ENCODE peak calls at places on chromosomes 16 and 17, in seven cellular contexts. One of them, this sample, is unnamed.

GRCh38 chr17:80137131-80137530 is 9.8 kb downstream of the EIF4A3 start:
- DNase-seq in fibroblast of mammary gland: no peak
- DNase-seq in GM18507: no peak
- DNase-seq in mucosa of descending colon: no peak
- DNase-seq in GM03348: no peak
- DNase-seq in T-cell: no peak
- DNase-seq in substantia nigra: no peak
- DNase-seq in this sample: no peak

GRCh38 chr17:32111141-32111771 is 31.0 kb upstream of the RHOT1 start:
- DNase-seq in fibroblast of mammary gland: peak
- DNase-seq in GM18507: no peak
- DNase-seq in mucosa of descending colon: peak
- DNase-seq in GM03348: no peak
- DNase-seq in T-cell: peak
- DNase-seq in substantia nigra: peak
- DNase-seq in this sample: no peak

GRCh38 chr16:86775401-86775985 is 197.1 kb downstream of the FOXL1 start:
- DNase-seq in fibroblast of mammary gland: peak
- DNase-seq in GM18507: no peak
- DNase-seq in mucosa of descending colon: no peak
- DNase-seq in GM03348: no peak
- DNase-seq in T-cell: no peak
- DNase-seq in substantia nigra: no peak
- DNase-seq in this sample: no peak

GRCh38 chr17:7858487-7858832 is 657 bp downstream of the CYB5D1 start:
- DNase-seq in fibroblast of mammary gland: peak
- DNase-seq in GM18507: no peak
- DNase-seq in mucosa of descending colon: peak
- DNase-seq in GM03348: peak
- DNase-seq in T-cell: no peak
- DNase-seq in substantia nigra: no peak
- DNase-seq in this sample: peak

GRCh38 chr17:68353121-68353521 is 61.8 kb downstream of the ARSG start:
- DNase-seq in fibroblast of mammary gland: peak
- DNase-seq in GM18507: no peak
- DNase-seq in mucosa of descending colon: no peak
- DNase-seq in GM03348: no peak
- DNase-seq in T-cell: no peak
- DNase-seq in substantia nigra: no peak
- DNase-seq in this sample: no peak

GRCh38 chr17:9218068-9218635 is 196.8 kb downstream of the NTN1 start:
- DNase-seq in fibroblast of mammary gland: no peak
- DNase-seq in GM18507: no peak
- DNase-seq in mucosa of descending colon: no peak
- DNase-seq in GM03348: no peak
- DNase-seq in T-cell: no peak
- DNase-seq in substantia nigra: no peak
- DNase-seq in this sample: no peak

GRCh38 chr17:69557339-69557738 is 142.8 kb downstream of the MAP2K6 start:
- DNase-seq in fibroblast of mammary gland: no peak
- DNase-seq in GM18507: no peak
- DNase-seq in mucosa of descending colon: no peak
- DNase-seq in GM03348: no peak
- DNase-seq in T-cell: no peak
- DNase-seq in substantia nigra: no peak
- DNase-seq in this sample: no peak

GRCh38 chr16:66578596-66579531 is at the start of gene CMTM2:
- DNase-seq in fibroblast of mammary gland: no peak
- DNase-seq in GM18507: no peak
- DNase-seq in mucosa of descending colon: no peak
- DNase-seq in GM03348: peak
- DNase-seq in T-cell: peak
- DNase-seq in substantia nigra: no peak
- DNase-seq in this sample: peak

GRCh38 chr17:77380411-77381184 is 239.8 kb downstream of the SEC14L1 start:
- DNase-seq in fibroblast of mammary gland: no peak
- DNase-seq in GM18507: no peak
- DNase-seq in mucosa of descending colon: no peak
- DNase-seq in GM03348: no peak
- DNase-seq in T-cell: no peak
- DNase-seq in substantia nigra: no peak
- DNase-seq in this sample: no peak

GRCh38 chr16:3755249-3755648 is 37.9 kb upstream of the TRAP1 start:
- DNase-seq in fibroblast of mammary gland: no peak
- DNase-seq in GM18507: no peak
- DNase-seq in mucosa of descending colon: no peak
- DNase-seq in GM03348: no peak
- DNase-seq in T-cell: no peak
- DNase-seq in substantia nigra: no peak
- DNase-seq in this sample: no peak

GRCh38 chr17:36730095-36730808 is 128.9 kb downstream of the MRM1 start:
- DNase-seq in fibroblast of mammary gland: no peak
- DNase-seq in GM18507: no peak
- DNase-seq in mucosa of descending colon: no peak
- DNase-seq in GM03348: no peak
- DNase-seq in T-cell: no peak
- DNase-seq in substantia nigra: no peak
- DNase-seq in this sample: no peak

GRCh38 chr16:11597737-11598136 is 11.0 kb upstream of the LITAF start:
- DNase-seq in fibroblast of mammary gland: no peak
- DNase-seq in GM18507: no peak
- DNase-seq in mucosa of descending colon: no peak
- DNase-seq in GM03348: no peak
- DNase-seq in T-cell: no peak
- DNase-seq in substantia nigra: no peak
- DNase-seq in this sample: no peak

GRCh38 chr16:54116126-54116525 is 170.5 kb downstream of the IRX3 start:
- DNase-seq in fibroblast of mammary gland: no peak
- DNase-seq in GM18507: no peak
- DNase-seq in mucosa of descending colon: no peak
- DNase-seq in GM03348: no peak
- DNase-seq in T-cell: no peak
- DNase-seq in substantia nigra: no peak
- DNase-seq in this sample: no peak

GRCh38 chr16:610513-611381 is 20.0 kb upstream of the WFIKKN1 start:
- DNase-seq in fibroblast of mammary gland: peak
- DNase-seq in GM18507: peak
- DNase-seq in mucosa of descending colon: peak
- DNase-seq in GM03348: peak
- DNase-seq in T-cell: peak
- DNase-seq in substantia nigra: peak
- DNase-seq in this sample: peak

GRCh38 chr17:71437176-71437575 is 683.6 kb upstream of the SOX9 start:
- DNase-seq in fibroblast of mammary gland: no peak
- DNase-seq in GM18507: no peak
- DNase-seq in mucosa of descending colon: no peak
- DNase-seq in GM03348: no peak
- DNase-seq in T-cell: no peak
- DNase-seq in substantia nigra: no peak
- DNase-seq in this sample: no peak

GRCh38 chr17:17527534-17527933 is 31.3 kb upstream of the RASD1 start:
- DNase-seq in fibroblast of mammary gland: no peak
- DNase-seq in GM18507: no peak
- DNase-seq in mucosa of descending colon: no peak
- DNase-seq in GM03348: no peak
- DNase-seq in T-cell: no peak
- DNase-seq in substantia nigra: no peak
- DNase-seq in this sample: no peak

GRCh38 chr16:51549836-51550235 is 398.8 kb upstream of the SALL1 start:
- DNase-seq in fibroblast of mammary gland: no peak
- DNase-seq in GM18507: no peak
- DNase-seq in mucosa of descending colon: no peak
- DNase-seq in GM03348: no peak
- DNase-seq in T-cell: no peak
- DNase-seq in substantia nigra: no peak
- DNase-seq in this sample: peak

GRCh38 chr16:89026121-89026612 is 49.2 kb upstream of the CBFA2T3 start:
- DNase-seq in fibroblast of mammary gland: peak
- DNase-seq in GM18507: peak
- DNase-seq in mucosa of descending colon: no peak
- DNase-seq in GM03348: no peak
- DNase-seq in T-cell: peak
- DNase-seq in substantia nigra: no peak
- DNase-seq in this sample: no peak

GRCh38 chr16:3070608-3071111 is 5.2 kb downstream of the IL32 start:
- DNase-seq in fibroblast of mammary gland: no peak
- DNase-seq in GM18507: no peak
- DNase-seq in mucosa of descending colon: no peak
- DNase-seq in GM03348: no peak
- DNase-seq in T-cell: no peak
- DNase-seq in substantia nigra: no peak
- DNase-seq in this sample: no peak

GRCh38 chr17:71902931-71903506 is 217.8 kb upstream of the SOX9 start:
- DNase-seq in fibroblast of mammary gland: peak
- DNase-seq in GM18507: no peak
- DNase-seq in mucosa of descending colon: no peak
- DNase-seq in GM03348: peak
- DNase-seq in T-cell: no peak
- DNase-seq in substantia nigra: no peak
- DNase-seq in this sample: peak

GRCh38 chr16:55820615-55821014 is 12.3 kb downstream of the CES1 start:
- DNase-seq in fibroblast of mammary gland: no peak
- DNase-seq in GM18507: no peak
- DNase-seq in mucosa of descending colon: no peak
- DNase-seq in GM03348: no peak
- DNase-seq in T-cell: no peak
- DNase-seq in substantia nigra: no peak
- DNase-seq in this sample: no peak

GRCh38 chr16:65142276-65142675 is 20.4 kb upstream of the CDH11 start:
- DNase-seq in fibroblast of mammary gland: peak
- DNase-seq in GM18507: no peak
- DNase-seq in mucosa of descending colon: no peak
- DNase-seq in GM03348: no peak
- DNase-seq in T-cell: no peak
- DNase-seq in substantia nigra: no peak
- DNase-seq in this sample: no peak

GRCh38 chr17:56908061-56908542 is 5.7 kb downstream of the TRIM25 start:
- DNase-seq in fibroblast of mammary gland: no peak
- DNase-seq in GM18507: peak
- DNase-seq in mucosa of descending colon: peak
- DNase-seq in GM03348: no peak
- DNase-seq in T-cell: peak
- DNase-seq in substantia nigra: no peak
- DNase-seq in this sample: no peak

GRCh38 chr17:2181206-2181983 is 122.2 kb downstream of the SMG6 start:
- DNase-seq in fibroblast of mammary gland: peak
- DNase-seq in GM18507: no peak
- DNase-seq in mucosa of descending colon: peak
- DNase-seq in GM03348: peak
- DNase-seq in T-cell: no peak
- DNase-seq in substantia nigra: peak
- DNase-seq in this sample: peak

GRCh38 chr17:32746698-32747097 is 130.2 kb downstream of the MYO1D start:
- DNase-seq in fibroblast of mammary gland: peak
- DNase-seq in GM18507: no peak
- DNase-seq in mucosa of descending colon: no peak
- DNase-seq in GM03348: peak
- DNase-seq in T-cell: no peak
- DNase-seq in substantia nigra: no peak
- DNase-seq in this sample: peak

GRCh38 chr17:12457493-12457892 is 208.2 kb upstream of the MYOCD start:
- DNase-seq in fibroblast of mammary gland: no peak
- DNase-seq in GM18507: no peak
- DNase-seq in mucosa of descending colon: no peak
- DNase-seq in GM03348: peak
- DNase-seq in T-cell: no peak
- DNase-seq in substantia nigra: no peak
- DNase-seq in this sample: peak

GRCh38 chr17:8892338-8892690 is 24.8 kb upstream of the PIK3R6 start:
- DNase-seq in fibroblast of mammary gland: peak
- DNase-seq in GM18507: peak
- DNase-seq in mucosa of descending colon: no peak
- DNase-seq in GM03348: no peak
- DNase-seq in T-cell: no peak
- DNase-seq in substantia nigra: no peak
- DNase-seq in this sample: no peak

GRCh38 chr16:69830534-69831211 is 68.5 kb downstream of the WWP2 start:
- DNase-seq in fibroblast of mammary gland: no peak
- DNase-seq in GM18507: no peak
- DNase-seq in mucosa of descending colon: no peak
- DNase-seq in GM03348: no peak
- DNase-seq in T-cell: no peak
- DNase-seq in substantia nigra: no peak
- DNase-seq in this sample: no peak

GRCh38 chr17:78163881-78164747 is 4.3 kb upstream of the SYNGR2 start:
- DNase-seq in fibroblast of mammary gland: no peak
- DNase-seq in GM18507: no peak
- DNase-seq in mucosa of descending colon: no peak
- DNase-seq in GM03348: no peak
- DNase-seq in T-cell: no peak
- DNase-seq in substantia nigra: no peak
- DNase-seq in this sample: no peak

GRCh38 chr17:73799781-73800627 is 155.8 kb upstream of the SDK2 start:
- DNase-seq in fibroblast of mammary gland: peak
- DNase-seq in GM18507: no peak
- DNase-seq in mucosa of descending colon: no peak
- DNase-seq in GM03348: no peak
- DNase-seq in T-cell: no peak
- DNase-seq in substantia nigra: no peak
- DNase-seq in this sample: no peak

GRCh38 chr17:2485970-2486369 is 25.7 kb downstream of the METTL16 start:
- DNase-seq in fibroblast of mammary gland: no peak
- DNase-seq in GM18507: no peak
- DNase-seq in mucosa of descending colon: no peak
- DNase-seq in GM03348: no peak
- DNase-seq in T-cell: no peak
- DNase-seq in substantia nigra: no peak
- DNase-seq in this sample: no peak

GRCh38 chr16:84650062-84650991 is 2.0 kb downstream of the KLHL36 start:
- DNase-seq in fibroblast of mammary gland: peak
- DNase-seq in GM18507: no peak
- DNase-seq in mucosa of descending colon: no peak
- DNase-seq in GM03348: peak
- DNase-seq in T-cell: no peak
- DNase-seq in substantia nigra: no peak
- DNase-seq in this sample: peak